ENCODE peak calls at places on chromosomes 2 and 18, in nine cellular contexts. U, O, Q, E, X, M, Z, I and D are unnamed samples.

GRCh38 chr18:49985246-49985645 is 171.9 kb upstream of the ACAA2 start:
- DNase-seq in U (no peak), O (no peak), Q (no peak), E (no peak), X (no peak), M (no peak), Z (no peak), I (no peak), D (no peak)

GRCh38 chr2:233093721-233094120 is 33.6 kb downstream of the INPP5D start:
- DNase-seq in U (no peak), O (no peak), Q (no peak), E (no peak), X (no peak), M (no peak), Z (no peak), I (no peak), D (no peak)

GRCh38 chr18:32438173-32438572 is 32.5 kb downstream of the GAREM1 start:
- DNase-seq in U (no peak), O (no peak), Q (no peak), E (peak), X (no peak), M (no peak), Z (no peak), I (no peak), D (no peak)

GRCh38 chr2:30666307-30666874 is 140.9 kb downstream of the CAPN13 start:
- DNase-seq in U (peak), O (no peak), Q (peak), E (no peak), X (peak), M (peak), Z (peak), I (no peak), D (no peak)

GRCh38 chr18:77101410-77102245 is 31.0 kb downstream of the MBP start:
- DNase-seq in U (peak), O (peak), Q (peak), E (peak), X (no peak), M (peak), Z (peak), I (peak), D (no peak)

GRCh38 chr2:112642961-112643360 is 2.8 kb upstream of the SLC20A1 start:
- DNase-seq in U (no peak), O (no peak), Q (no peak), E (no peak), X (no peak), M (no peak), Z (no peak), I (no peak), D (no peak)

GRCh38 chr2:214376631-214377624 is 33.9 kb upstream of the VWC2L start:
- DNase-seq in U (no peak), O (no peak), Q (no peak), E (no peak), X (no peak), M (no peak), Z (no peak), I (no peak), D (no peak)

GRCh38 chr2:65220432-65221131 is 7.0 kb upstream of the ACTR2 start:
- DNase-seq in U (no peak), O (no peak), Q (no peak), E (no peak), X (no peak), M (no peak), Z (no peak), I (no peak), D (no peak)

GRCh38 chr2:126886201-126886905 is 12.3 kb upstream of the TEX51 start:
- DNase-seq in U (peak), O (peak), Q (peak), E (peak), X (no peak), M (peak), Z (peak), I (peak), D (peak)

GRCh38 chr2:28055325-28055970 is 164.9 kb downstream of the BABAM2 start:
- DNase-seq in U (peak), O (no peak), Q (peak), E (no peak), X (no peak), M (no peak), Z (no peak), I (no peak), D (no peak)

GRCh38 chr18:31741096-31741735 is 19.5 kb downstream of the SLC25A52 start:
- DNase-seq in U (peak), O (peak), Q (no peak), E (no peak), X (peak), M (peak), Z (peak), I (no peak), D (no peak)

GRCh38 chr18:7567487-7568425 is 640 bp downstream of the PTPRM start:
- DNase-seq in U (peak), O (no peak), Q (no peak), E (peak), X (no peak), M (peak), Z (no peak), I (peak), D (peak)

GRCh38 chr2:203097735-203098134 is 83.1 kb downstream of the NBEAL1 start:
- DNase-seq in U (peak), O (no peak), Q (no peak), E (no peak), X (no peak), M (peak), Z (no peak), I (no peak), D (no peak)
- TF ChIP-seq CTCF in U (peak), O (no peak), Q (no peak), E (peak), X (peak), M (peak), Z (no peak), I (no peak), D (peak)

DNA sequence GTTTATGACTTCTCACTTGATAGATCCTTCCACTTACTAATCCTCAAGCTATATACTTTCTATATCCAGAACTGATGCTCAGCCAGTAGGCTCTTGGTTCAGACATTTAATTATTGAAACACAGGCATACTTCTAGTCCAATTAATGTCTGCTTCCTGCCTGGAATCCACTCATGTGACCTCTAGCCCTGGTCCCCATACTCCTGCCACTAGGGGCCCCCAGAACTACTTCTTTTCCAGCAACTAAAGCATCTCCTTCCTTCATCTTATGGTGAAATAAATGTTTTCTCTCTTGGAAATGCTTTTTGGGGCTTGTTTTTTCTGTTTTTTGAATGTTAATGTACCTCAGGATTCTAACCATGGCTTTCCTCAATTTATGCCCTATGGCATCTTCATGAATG is 527.6 kb downstream of the SATB2 start:
- DNase-seq in U (no peak), O (no peak), Q (no peak), E (no peak), X (peak), M (no peak), Z (no peak), I (no peak), D (no peak)
- TF ChIP-seq CTCF in U (peak), O (no peak), Q (peak), E (no peak), X (peak), M (no peak), Z (peak), I (peak), D (peak)

DNA sequence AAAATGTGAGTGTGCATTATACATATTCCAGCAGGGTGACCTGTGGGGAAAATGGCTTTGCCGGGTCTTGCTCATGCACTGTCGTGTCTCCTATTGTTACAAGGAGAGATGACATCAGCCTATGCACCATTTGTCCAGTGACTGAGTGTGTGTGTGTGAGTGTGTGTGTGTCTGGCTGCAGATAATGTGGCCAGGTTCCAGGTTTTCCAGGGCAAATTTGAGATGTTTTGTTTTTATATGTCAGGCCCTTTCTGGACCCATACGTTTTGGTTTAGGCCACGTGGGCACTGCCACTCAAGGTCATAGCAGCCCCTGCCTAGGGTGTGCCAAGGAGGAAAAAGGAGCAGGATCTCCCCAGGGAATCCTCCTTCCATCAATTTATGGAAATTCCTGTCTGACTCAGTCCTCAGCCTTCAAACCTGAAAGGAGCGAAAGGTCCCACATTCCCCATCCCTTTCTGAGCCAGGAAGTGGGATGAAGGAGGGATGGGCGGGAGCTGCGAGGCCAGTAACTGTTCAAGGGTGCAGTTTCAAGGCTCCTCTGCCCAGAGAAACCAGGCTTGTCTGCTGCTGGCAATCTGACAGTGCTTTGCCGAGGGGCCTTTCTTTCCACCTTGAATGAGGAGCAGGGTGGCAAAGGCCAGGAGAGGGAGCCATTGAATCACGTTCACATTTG is 93.0 kb upstream of the SMAD2 start:
- DNase-seq in U (peak), O (no peak), Q (no peak), E (no peak), X (no peak), M (peak), Z (peak), I (no peak), D (no peak)
- TF ChIP-seq CTCF in U (peak), O (no peak), Q (peak), E (peak), X (peak), M (peak), Z (peak), I (peak), D (peak)

GRCh38 chr18:2853173-2853925 is 6.5 kb downstream of the EMILIN2 start:
- DNase-seq in U (no peak), O (no peak), Q (no peak), E (no peak), X (no peak), M (no peak), Z (no peak), I (no peak), D (no peak)
- TF ChIP-seq CTCF in U (no peak), O (no peak), Q (no peak), E (no peak), X (no peak), M (no peak), Z (no peak), I (no peak), D (no peak)

DNA sequence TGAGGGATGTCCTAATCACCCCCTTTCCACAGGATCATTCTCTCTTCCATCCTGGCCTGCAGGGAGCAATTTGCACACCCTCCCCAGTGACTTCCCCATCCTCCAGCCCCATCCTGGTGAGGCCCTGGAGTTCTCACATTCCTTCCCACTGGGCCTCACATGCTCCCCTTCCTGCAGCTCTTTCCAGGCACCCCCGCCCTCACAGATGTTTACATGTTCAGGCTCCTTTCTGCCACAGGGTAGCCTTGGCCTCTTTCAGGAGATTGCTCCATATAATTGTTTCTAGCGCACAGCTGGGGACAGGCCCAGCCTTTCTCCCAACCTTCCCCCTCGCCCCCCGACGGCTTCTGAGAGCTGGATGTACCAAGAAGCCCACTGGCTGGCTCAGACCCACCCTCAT is 288.4 kb upstream of the TRIB2 start:
- DNase-seq in U (no peak), O (no peak), Q (no peak), E (no peak), X (no peak), M (no peak), Z (no peak), I (no peak), D (no peak)
- TF ChIP-seq CTCF in U (no peak), O (no peak), Q (no peak), E (no peak), X (no peak), M (no peak), Z (no peak), I (no peak), D (no peak)

GRCh38 chr2:96602330-96602823 is 35.7 kb downstream of the KANSL3 start:
- DNase-seq in U (no peak), O (no peak), Q (no peak), E (no peak), X (no peak), M (no peak), Z (peak), I (no peak), D (no peak)
- TF ChIP-seq CTCF in U (no peak), O (no peak), Q (no peak), E (no peak), X (no peak), M (no peak), Z (peak), I (no peak), D (no peak)

DNA sequence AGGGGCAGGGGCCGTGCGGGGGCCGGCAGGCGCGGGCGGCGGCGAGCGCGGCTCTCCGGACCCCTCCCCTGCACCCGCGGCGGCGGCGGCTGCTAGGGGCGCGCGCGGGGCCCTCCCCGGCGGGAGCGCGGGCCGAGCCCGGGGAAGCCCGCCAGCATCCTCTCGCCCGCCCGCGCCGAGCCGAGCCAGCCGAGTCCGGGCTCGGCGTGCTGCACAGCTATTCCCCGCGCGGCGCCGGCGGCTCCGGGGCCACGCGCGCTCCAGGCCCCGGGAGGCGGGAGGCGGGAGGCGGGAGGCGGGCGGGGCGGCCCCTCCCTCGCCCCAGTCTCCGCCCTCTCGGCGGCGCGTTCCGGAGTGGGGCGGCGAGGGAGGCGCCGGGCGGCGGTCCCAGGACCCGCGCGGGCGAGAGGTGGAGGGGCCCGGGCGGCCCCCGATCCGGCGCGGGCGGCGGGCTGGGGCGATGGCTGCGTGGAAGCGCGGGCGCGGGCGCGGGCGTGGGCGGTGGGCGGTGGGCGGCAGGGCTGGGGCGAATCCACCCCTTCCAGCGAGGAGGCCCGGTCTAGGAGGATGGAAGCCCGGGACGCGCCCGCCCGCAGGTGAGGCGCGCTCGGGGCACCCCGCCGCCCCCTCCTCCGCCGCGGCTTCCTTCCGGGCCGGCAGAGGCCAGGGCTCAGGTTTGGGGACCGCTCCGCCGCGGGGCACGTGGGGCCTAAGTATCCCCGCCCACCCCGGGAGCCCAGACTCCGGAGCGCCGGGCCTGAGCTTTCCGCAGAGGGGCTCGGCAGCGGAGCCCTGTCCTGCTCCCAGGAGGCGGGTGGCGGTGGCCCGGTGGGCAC is at the start of gene ADCY3:
- DNase-seq in U (no peak), O (peak), Q (no peak), E (peak), X (no peak), M (peak), Z (peak), I (peak), D (peak)
- TF ChIP-seq CTCF in U (no peak), O (no peak), Q (no peak), E (no peak), X (no peak), M (no peak), Z (no peak), I (no peak), D (no peak)

DNA sequence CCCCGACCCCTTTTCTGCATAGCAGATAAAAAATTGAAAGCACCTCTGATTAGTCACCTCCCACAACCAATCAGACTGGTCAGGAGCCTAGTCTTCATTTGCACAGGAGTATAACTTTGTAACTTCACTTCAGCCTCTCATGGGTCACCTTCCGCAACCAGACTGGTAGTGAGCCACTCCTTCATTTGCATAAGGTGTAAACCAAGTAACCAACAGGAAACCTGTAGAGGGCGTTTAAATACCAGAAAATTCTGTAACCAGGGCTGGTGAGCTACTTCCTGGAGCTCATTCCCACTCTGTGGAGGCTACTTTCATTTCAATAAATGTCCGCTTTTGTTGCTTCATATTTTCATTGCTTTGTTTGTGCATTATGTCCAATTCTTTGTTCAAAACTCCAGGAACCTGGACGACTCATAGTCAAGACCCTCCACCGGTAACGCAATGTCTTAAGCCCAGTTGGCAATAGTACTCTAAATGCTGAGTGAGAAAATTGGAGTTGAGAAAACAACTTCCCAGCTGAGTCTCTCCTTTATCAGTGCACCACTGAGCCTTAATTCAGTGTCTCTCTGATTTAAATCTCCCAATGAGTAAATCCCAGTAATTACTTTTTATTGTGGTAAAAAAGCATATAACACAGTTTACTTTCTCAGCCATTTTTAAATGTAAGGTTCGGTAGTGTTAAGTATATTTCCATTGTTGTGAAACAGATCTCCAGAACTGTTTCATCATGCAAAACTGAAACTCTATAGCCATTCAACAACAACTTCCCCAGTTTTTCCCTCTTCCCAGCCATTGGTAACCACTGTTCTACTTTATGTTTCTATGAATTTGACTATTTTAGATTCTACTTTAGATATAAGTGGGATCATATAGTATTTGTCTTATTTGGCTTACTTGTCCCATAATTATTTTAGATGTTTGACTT is 392.7 kb upstream of the SLC8A1 start:
- DNase-seq in U (peak), O (no peak), Q (no peak), E (no peak), X (no peak), M (peak), Z (peak), I (no peak), D (no peak)
- TF ChIP-seq CTCF in U (peak), O (no peak), Q (peak), E (no peak), X (no peak), M (no peak), Z (peak), I (no peak), D (peak)